ENCODE peak calls at places on chromosomes 5 and 9, in four cellular contexts. One of them, this sample, is unnamed.

GRCh38 chr5:34587355-34588241 is 68.5 kb upstream of the RAI14 start:
- DNase-seq in AG04450: no peak
- DNase-seq in upper lobe of left lung: no peak
- DNase-seq in foreskin keratinocyte: peak; percentile 69
- DNase-seq in this sample: no peak

GRCh38 chr5:132774896-132775295 is 2.1 kb downstream of the SEPTIN8 start:
- DNase-seq in foreskin keratinocyte: no peak
- DNase-seq in AG04450: no peak
- DNase-seq in upper lobe of left lung: no peak
- DNase-seq in this sample: no peak

GRCh38 chr9:129266536-129266935 is 88.5 kb upstream of the IER5L start:
- DNase-seq in AG04450: no peak
- DNase-seq in foreskin keratinocyte: no peak
- DNase-seq in upper lobe of left lung: no peak
- DNase-seq in this sample: no peak

GRCh38 chr9:69204869-69205268 is 30.8 kb downstream of the TJP2 start:
- DNase-seq in AG04450: no peak
- DNase-seq in upper lobe of left lung: no peak
- DNase-seq in foreskin keratinocyte: no peak
- DNase-seq in this sample: no peak

GRCh38 chr5:145752947-145753346 is 82.2 kb downstream of the PRELID2 start:
- DNase-seq in AG04450: no peak
- DNase-seq in foreskin keratinocyte: no peak
- DNase-seq in upper lobe of left lung: no peak
- DNase-seq in this sample: peak; percentile 31

GRCh38 chr9:135087489-135087791 is at the start of gene OLFM1:
- DNase-seq in AG04450: no peak
- DNase-seq in upper lobe of left lung: peak; percentile 94
- DNase-seq in foreskin keratinocyte: peak; percentile 25
- DNase-seq in this sample: no peak

GRCh38 chr9:90883661-90884060 is 82.0 kb downstream of the SYK start:
- DNase-seq in foreskin keratinocyte: no peak
- DNase-seq in upper lobe of left lung: no peak
- DNase-seq in AG04450: no peak
- DNase-seq in this sample: no peak

GRCh38 chr5:118479285-118479684 is 509.1 kb downstream of the DTWD2 start:
- DNase-seq in AG04450: no peak
- DNase-seq in upper lobe of left lung: no peak
- DNase-seq in foreskin keratinocyte: no peak
- DNase-seq in this sample: no peak

GRCh38 chr5:18072600-18072999 is 438.3 kb downstream of the TAF11L14 start:
- DNase-seq in AG04450: no peak
- DNase-seq in foreskin keratinocyte: peak; percentile 87
- DNase-seq in upper lobe of left lung: no peak
- DNase-seq in this sample: no peak

GRCh38 chr9:16121593-16121992 is 568.8 kb downstream of the CCDC171 start:
- DNase-seq in upper lobe of left lung: no peak
- DNase-seq in foreskin keratinocyte: peak; percentile 35
- DNase-seq in AG04450: no peak
- DNase-seq in this sample: no peak

GRCh38 chr5:25181249-25181648 is 536.5 kb upstream of the CDH10 start:
- DNase-seq in AG04450: no peak
- DNase-seq in upper lobe of left lung: no peak
- DNase-seq in foreskin keratinocyte: no peak
- DNase-seq in this sample: no peak

GRCh38 chr9:70571247-70571646 is 156.8 kb upstream of the KLF9 start:
- DNase-seq in AG04450: no peak
- DNase-seq in upper lobe of left lung: no peak
- DNase-seq in foreskin keratinocyte: no peak
- DNase-seq in this sample: no peak

DNA sequence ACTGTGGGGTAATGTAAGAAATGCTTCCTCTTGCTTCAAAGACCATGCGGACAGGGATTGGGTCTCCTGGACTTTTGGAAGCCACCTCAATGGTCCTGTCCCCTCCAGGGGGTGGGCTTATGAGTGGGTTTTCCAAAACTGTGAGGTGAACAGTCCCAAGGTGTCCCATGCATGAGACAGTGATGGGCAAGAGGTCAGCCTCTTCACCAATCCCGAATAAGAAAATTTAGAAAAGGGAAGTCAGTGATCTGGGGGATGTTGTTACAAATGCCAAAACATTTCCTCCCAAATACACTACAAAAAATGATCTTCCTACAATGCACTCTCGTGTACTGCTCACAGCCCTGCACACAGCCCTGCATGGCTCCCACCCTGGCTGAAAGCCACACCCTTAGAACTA is 215.7 kb upstream of the TBC1D2 start:
- DNase-seq in AG04450: no peak
- DNase-seq in upper lobe of left lung: no peak
- DNase-seq in foreskin keratinocyte: no peak
- DNase-seq in this sample: no peak
- H3K27me3 ChIP-seq in AG04450: peaks cover 5% of the 10 kb centered on the region
- H3K27me3 ChIP-seq in upper lobe of left lung: no peaks in the 10 kb centered on the region
- H3K27me3 ChIP-seq in foreskin keratinocyte: peaks cover 4% of the 10 kb centered on the region
- H3K27me3 ChIP-seq in this sample: no peaks in the 10 kb centered on the region

GRCh38 chr9:132976571-132976970 is 1.9 kb upstream of the GFI1B start:
- DNase-seq in foreskin keratinocyte: no peak
- DNase-seq in upper lobe of left lung: no peak
- DNase-seq in AG04450: no peak
- DNase-seq in this sample: no peak
- H3K27me3 ChIP-seq in foreskin keratinocyte: peaks cover 58% of the 10 kb centered on the region
- H3K27me3 ChIP-seq in upper lobe of left lung: no peaks in the 10 kb centered on the region
- H3K27me3 ChIP-seq in AG04450: peaks cover 49% of the 10 kb centered on the region
- H3K27me3 ChIP-seq in this sample: peaks cover 23% of the 10 kb centered on the region

GRCh38 chr9:130940693-130941576 is 1.9 kb upstream of the FIBCD1 start:
- DNase-seq in foreskin keratinocyte: peak; percentile 87
- DNase-seq in AG04450: no peak
- DNase-seq in upper lobe of left lung: peak; percentile 88
- DNase-seq in this sample: no peak
- H3K27me3 ChIP-seq in foreskin keratinocyte: peaks cover 50% of the 10 kb centered on the region
- H3K27me3 ChIP-seq in AG04450: peaks cover 39% of the 10 kb centered on the region
- H3K27me3 ChIP-seq in upper lobe of left lung: peaks cover 8% of the 10 kb centered on the region
- H3K27me3 ChIP-seq in this sample: peaks cover 18% of the 10 kb centered on the region

GRCh38 chr9:132513416-132513815 is 69.0 kb upstream of the BARHL1 start:
- DNase-seq in upper lobe of left lung: peak; percentile 50
- DNase-seq in AG04450: no peak
- DNase-seq in foreskin keratinocyte: no peak
- DNase-seq in this sample: no peak

GRCh38 chr9:132509921-132510874 is 72.2 kb upstream of the BARHL1 start:
- DNase-seq in upper lobe of left lung: peak; percentile 78
- DNase-seq in AG04450: no peak
- DNase-seq in foreskin keratinocyte: no peak
- DNase-seq in this sample: no peak

GRCh38 chr9:132514821-132515220 is 67.6 kb upstream of the BARHL1 start:
- DNase-seq in upper lobe of left lung: no peak
- DNase-seq in AG04450: no peak
- DNase-seq in foreskin keratinocyte: no peak
- DNase-seq in this sample: no peak

GRCh38 chr9:132514011-132514744 is 68.2 kb upstream of the BARHL1 start:
- DNase-seq in AG04450: no peak
- DNase-seq in foreskin keratinocyte: no peak
- DNase-seq in upper lobe of left lung: no peak
- DNase-seq in this sample: no peak

GRCh38 chr9:132511191-132511999 is 71.0 kb upstream of the BARHL1 start:
- DNase-seq in foreskin keratinocyte: no peak
- DNase-seq in AG04450: no peak
- DNase-seq in upper lobe of left lung: peak; percentile 56
- DNase-seq in this sample: no peak
- H3K27me3 ChIP-seq in foreskin keratinocyte: peaks cover 56% of the 10 kb centered on the region
- H3K27me3 ChIP-seq in AG04450: peaks cover 26% of the 10 kb centered on the region
- H3K27me3 ChIP-seq in upper lobe of left lung: no peaks in the 10 kb centered on the region
- H3K27me3 ChIP-seq in this sample: peaks cover 11% of the 10 kb centered on the region